ENCODE peak calls at places on chromosomes 16 and 17, in eight cellular contexts. K is pancreas, W is neural crest cell, M is nephron progenitor cell, T is progenitor cell of endocrine pancreas, D is GM12878, A is neural progenitor cell, E is suprapubic skin. B is an unnamed sample.

GRCh38 chr17:29251969-29252866 is 5.6 kb downstream of the CRYBA1 start:
- DNase-seq in K (no peak), W (no peak), M (no peak), T (no peak), D (no peak), A (peak), E (no peak), B (no peak)

GRCh38 chr16:85309656-85310587 is 197.7 kb upstream of the CIBAR2 start:
- DNase-seq in K (peak), W (peak), M (peak), T (no peak), D (no peak), A (peak), E (no peak), B (peak)

GRCh38 chr17:34762078-34762477 is 182.7 kb downstream of the TMEM132E start:
- DNase-seq in K (no peak), W (no peak), M (no peak), T (no peak), D (no peak), A (no peak), E (no peak), B (no peak)

GRCh38 chr17:62910277-62910676 is 55.8 kb upstream of the TANC2 start:
- DNase-seq in K (no peak), W (no peak), M (no peak), T (no peak), D (no peak), A (peak), E (no peak), B (no peak)

GRCh38 chr17:81300586-81301155 is 5.6 kb upstream of the SLC38A10 start:
- DNase-seq in K (no peak), W (no peak), M (no peak), T (no peak), D (no peak), A (no peak), E (no peak), B (no peak)

GRCh38 chr16:67241008-67241900 is 6.0 kb downstream of the FHOD1 start:
- DNase-seq in K (peak), W (no peak), M (no peak), T (no peak), D (no peak), A (no peak), E (no peak), B (no peak)

GRCh38 chr16:57303021-57303909 is 18.8 kb upstream of the PLLP start:
- DNase-seq in K (no peak), W (no peak), M (no peak), T (no peak), D (no peak), A (no peak), E (no peak), B (no peak)

GRCh38 chr17:64095144-64095882 is 34.6 kb downstream of the ERN1 start:
- DNase-seq in K (peak), W (no peak), M (no peak), T (no peak), D (no peak), A (no peak), E (no peak), B (no peak)

GRCh38 chr17:65664296-65664695 is 102.8 kb upstream of the AXIN2 start:
- DNase-seq in K (no peak), W (no peak), M (no peak), T (no peak), D (no peak), A (no peak), E (no peak), B (no peak)

GRCh38 chr16:75244225-75244792 is 7.1 kb downstream of the BCAR1 start:
- DNase-seq in K (no peak), W (no peak), M (no peak), T (no peak), D (no peak), A (no peak), E (peak), B (no peak)

GRCh38 chr17:15493031-15493750 is 25.8 kb upstream of the CDRT4 start:
- DNase-seq in K (no peak), W (no peak), M (no peak), T (no peak), D (no peak), A (peak), E (no peak), B (no peak)

GRCh38 chr16:49407873-49408565 is 34.4 kb downstream of the C16orf78 start:
- DNase-seq in K (peak), W (peak), M (peak), T (peak), D (peak), A (peak), E (peak), B (peak)

GRCh38 chr16:22789281-22789945 is 24.5 kb upstream of the HS3ST2 start:
- DNase-seq in K (no peak), W (no peak), M (no peak), T (no peak), D (no peak), A (no peak), E (no peak), B (no peak)

GRCh38 chr16:89422527-89422904 is 67.8 kb downstream of the ANKRD11 start:
- DNase-seq in K (no peak), W (no peak), M (no peak), T (no peak), D (peak), A (no peak), E (no peak), B (peak)

GRCh38 chr17:6756425-6757012 is 673 bp downstream of the XAF1 start:
- DNase-seq in K (no peak), W (no peak), M (no peak), T (no peak), D (no peak), A (no peak), E (no peak), B (no peak)

GRCh38 chr16:10081201-10081940 is 100.9 kb downstream of the GRIN2A start:
- DNase-seq in K (no peak), W (no peak), M (no peak), T (no peak), D (no peak), A (peak), E (no peak), B (no peak)

GRCh38 chr16:10080031-10080772 is 102.0 kb downstream of the GRIN2A start:
- DNase-seq in K (peak), W (no peak), M (no peak), T (peak), D (no peak), A (no peak), E (no peak), B (no peak)

GRCh38 chr16:10076037-10076436 is 106.2 kb downstream of the GRIN2A start:
- DNase-seq in K (no peak), W (no peak), M (no peak), T (no peak), D (no peak), A (no peak), E (no peak), B (no peak)

GRCh38 chr16:10077861-10078260 is 104.4 kb downstream of the GRIN2A start:
- DNase-seq in K (no peak), W (no peak), M (no peak), T (no peak), D (no peak), A (no peak), E (no peak), B (no peak)

GRCh38 chr16:10078541-10078949 is 103.7 kb downstream of the GRIN2A start:
- DNase-seq in K (no peak), W (peak), M (peak), T (no peak), D (no peak), A (peak), E (no peak), B (no peak)
- TF ChIP-seq CTCF in K (no peak), W (no peak), M (no peak), T (peak), D (no peak), A (peak), E (no peak), B (no peak)

DNA sequence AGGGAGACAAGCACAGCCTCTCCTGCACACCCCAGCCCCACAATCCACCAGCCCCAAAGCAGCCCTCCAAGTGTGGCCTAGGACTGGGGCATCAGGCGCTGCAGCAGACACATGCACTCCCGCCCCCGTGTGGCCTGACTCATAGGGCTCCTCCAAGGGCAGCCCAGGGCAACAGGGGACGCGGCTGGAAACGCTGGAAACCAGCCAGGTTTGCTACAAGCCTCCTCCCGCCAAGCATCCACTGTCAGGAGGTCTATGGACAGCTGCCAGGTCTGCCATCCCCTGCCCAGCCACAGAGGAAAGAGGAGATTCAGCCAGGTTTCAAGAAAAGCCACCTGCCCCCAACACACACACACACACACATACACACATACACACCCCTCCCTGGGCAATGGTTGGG is 25.8 kb downstream of the SRCIN1 start:
- DNase-seq in K (no peak), W (no peak), M (peak), T (no peak), D (no peak), A (peak), E (no peak), B (no peak)
- TF ChIP-seq CTCF in K (no peak), W (peak), M (no peak), T (peak), D (peak), A (peak), E (no peak), B (no peak)

GRCh38 chr17:53017227-53017626 is 805.5 kb upstream of the KIF2B start:
- DNase-seq in K (no peak), W (no peak), M (no peak), T (no peak), D (no peak), A (no peak), E (no peak), B (no peak)
- TF ChIP-seq CTCF in K (no peak), W (no peak), M (no peak), T (no peak), D (no peak), A (no peak), E (no peak), B (no peak)

DNA sequence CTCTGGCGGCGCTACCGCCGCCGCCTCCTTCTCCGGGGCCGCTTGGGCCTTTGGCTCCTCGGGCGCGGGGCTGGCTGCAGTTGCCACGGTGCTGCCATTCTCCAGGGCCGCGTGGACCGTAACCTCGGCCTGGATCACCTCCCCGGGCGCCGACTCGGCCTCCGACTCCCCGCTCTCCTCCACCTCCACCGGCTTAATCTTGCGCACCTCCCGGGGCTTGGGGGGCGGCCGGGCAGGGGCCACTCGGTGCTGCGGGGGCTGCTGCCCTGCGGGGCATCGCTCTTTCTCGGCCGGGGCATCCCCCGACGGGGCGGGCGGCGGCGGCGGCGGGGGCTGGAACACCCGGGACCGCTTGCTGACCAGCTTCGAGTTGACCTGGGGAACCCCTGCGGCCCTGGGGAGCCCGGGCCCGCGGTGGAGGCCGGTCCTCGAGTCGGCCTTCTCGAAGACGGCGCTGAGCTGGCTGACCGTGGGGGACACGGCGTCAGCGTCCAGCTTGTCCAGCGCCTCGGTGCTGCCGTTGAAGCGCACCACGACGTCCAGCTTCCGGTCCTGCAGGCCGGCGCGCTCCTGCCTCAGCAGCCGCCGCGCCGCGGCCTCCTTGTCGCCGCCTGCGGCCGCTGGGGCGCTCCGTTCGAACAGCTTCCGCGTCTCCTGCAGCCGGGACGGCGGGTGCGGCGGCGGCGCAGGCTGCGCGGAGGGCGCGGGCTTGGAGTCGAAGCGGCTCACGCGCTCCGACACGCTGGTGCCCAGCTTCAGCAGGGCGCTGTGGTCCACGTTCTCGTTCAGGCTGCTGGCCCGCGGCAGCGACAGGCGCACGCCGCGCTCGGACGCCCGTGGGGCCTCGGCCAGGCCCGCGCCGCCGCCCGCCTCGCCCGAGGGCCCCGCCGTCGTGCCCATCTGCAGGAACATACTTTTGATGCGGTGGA is 788 bp downstream of the PPP1R9B start:
- DNase-seq in K (peak), W (peak), M (peak), T (peak), D (no peak), A (peak), E (no peak), B (peak)
- TF ChIP-seq CTCF in K (no peak), W (peak), M (no peak), T (no peak), D (peak), A (peak), E (peak), B (no peak)

GRCh38 chr17:74566132-74566753 is 1.1 kb downstream of the CD300H start:
- DNase-seq in K (no peak), W (peak), M (peak), T (no peak), D (no peak), A (peak), E (no peak), B (no peak)
- TF ChIP-seq CTCF in K (peak), W (peak), M (peak), T (peak), D (peak), A (peak), E (peak), B (peak)

DNA sequence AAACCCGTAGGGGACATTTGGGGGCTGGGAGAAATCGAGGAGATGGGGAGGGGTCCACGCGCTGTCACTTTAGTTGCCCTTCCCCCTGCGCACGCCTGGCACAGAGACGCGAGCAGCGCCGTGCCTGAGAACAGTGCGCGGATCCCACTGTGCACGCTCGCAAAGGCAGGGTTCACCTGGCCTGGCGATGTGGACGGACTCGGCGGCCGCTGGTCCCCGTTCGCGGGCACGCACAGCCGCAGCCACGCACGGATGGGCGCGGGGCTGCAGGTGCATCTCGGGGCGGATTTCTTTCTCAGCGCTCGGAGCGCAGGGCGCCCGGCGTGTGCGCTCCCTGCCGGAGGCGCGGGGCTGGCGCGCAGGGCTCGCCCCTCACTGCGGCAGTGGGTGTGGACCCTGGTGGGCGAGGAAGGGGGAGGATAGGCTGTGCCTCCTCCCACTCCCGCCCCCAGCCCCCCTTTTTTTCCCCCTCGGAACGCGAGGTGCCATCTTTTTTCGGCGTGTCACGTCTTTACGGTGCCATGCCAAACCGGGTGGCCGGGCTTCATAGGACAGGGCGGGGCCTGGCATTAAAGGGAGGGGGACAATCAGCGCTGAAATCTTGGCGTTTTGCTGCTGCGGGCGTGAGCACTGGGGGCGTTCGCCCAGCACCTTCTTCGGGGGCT is 1.1 kb downstream of the MAPT start:
- DNase-seq in K (peak), W (peak), M (peak), T (peak), D (no peak), A (peak), E (peak), B (no peak)
- TF ChIP-seq CTCF in K (no peak), W (peak), M (no peak), T (no peak), D (no peak), A (peak), E (no peak), B (no peak)

DNA sequence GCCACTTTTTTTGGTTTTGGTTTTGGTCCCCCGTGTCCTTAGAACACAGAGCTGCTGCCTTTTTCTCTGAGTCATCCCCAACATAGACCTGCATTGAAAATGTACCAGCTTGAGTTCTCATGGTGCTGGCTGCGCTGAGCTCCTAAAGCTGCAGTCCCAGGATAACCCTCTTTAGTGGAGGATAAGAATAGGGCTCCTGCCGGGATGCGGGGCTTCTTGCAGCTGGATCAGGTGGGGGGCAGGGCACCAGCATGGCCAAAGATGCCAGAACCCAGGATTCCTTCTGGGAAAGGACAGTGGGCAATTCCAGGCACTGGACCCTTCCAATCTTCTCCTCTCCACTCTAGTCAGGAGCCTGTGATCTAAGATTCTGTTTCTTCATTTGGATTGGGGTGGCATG is 8.3 kb upstream of the CLUH start:
- DNase-seq in K (no peak), W (no peak), M (no peak), T (no peak), D (no peak), A (peak), E (no peak), B (no peak)
- TF ChIP-seq CTCF in K (no peak), W (no peak), M (no peak), T (no peak), D (no peak), A (no peak), E (no peak), B (no peak)

GRCh38 chr17:20010886-20011402 is 1.8 kb downstream of the SPECC1 start:
- DNase-seq in K (no peak), W (no peak), M (no peak), T (no peak), D (no peak), A (no peak), E (no peak), B (no peak)

GRCh38 chr17:20009052-20009301 is 182 bp upstream of the SPECC1 start:
- DNase-seq in K (peak), W (no peak), M (no peak), T (no peak), D (no peak), A (no peak), E (no peak), B (no peak)

GRCh38 chr17:20008242-20009051 is 712 bp upstream of the SPECC1 start:
- DNase-seq in K (peak), W (no peak), M (peak), T (no peak), D (no peak), A (peak), E (no peak), B (no peak)

GRCh38 chr17:20009302-20010098 is at the start of gene SPECC1:
- DNase-seq in K (peak), W (peak), M (peak), T (peak), D (no peak), A (peak), E (peak), B (peak)

DNA sequence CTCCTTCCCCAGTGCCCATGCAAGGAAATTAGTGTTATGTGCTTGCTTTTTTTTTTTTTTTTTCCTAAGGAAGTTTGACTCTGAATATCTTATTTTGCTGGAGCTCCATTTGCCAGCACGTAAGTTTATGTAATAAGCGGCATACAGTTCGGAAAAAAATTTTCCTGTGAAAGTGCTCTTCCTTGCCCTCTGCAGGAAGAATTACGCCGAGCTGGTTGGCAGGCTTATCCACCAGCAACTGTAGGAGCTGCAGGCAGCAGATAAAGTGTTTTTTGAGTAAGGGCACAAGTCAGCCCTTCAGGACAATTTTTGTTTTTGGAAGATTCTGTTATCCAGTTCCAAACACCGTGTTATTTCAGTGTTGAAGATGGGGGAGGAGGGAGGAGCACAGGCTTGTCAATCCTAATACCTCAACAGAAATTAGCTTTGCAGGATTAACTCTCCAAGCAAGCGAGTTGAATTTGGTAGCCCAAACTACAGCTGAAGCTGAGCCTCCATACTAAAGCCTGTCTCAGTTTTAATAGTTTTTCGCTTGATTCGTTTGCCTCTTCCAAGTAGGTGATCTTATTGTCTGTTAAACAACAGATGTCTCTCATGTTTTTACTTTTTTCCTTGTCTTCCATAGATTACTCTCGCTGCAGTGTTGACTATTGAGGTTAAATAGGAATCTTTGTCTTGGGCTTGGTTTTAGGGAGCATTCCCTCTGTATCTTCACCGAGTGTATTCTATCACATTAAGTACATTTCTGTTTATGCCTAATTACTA is 1.1 kb downstream of the SPECC1 start:
- DNase-seq in K (peak), W (peak), M (no peak), T (no peak), D (no peak), A (peak), E (no peak), B (no peak)
- TF ChIP-seq CTCF in K (peak), W (peak), M (no peak), T (peak), D (peak), A (peak), E (no peak), B (no peak)

DNA sequence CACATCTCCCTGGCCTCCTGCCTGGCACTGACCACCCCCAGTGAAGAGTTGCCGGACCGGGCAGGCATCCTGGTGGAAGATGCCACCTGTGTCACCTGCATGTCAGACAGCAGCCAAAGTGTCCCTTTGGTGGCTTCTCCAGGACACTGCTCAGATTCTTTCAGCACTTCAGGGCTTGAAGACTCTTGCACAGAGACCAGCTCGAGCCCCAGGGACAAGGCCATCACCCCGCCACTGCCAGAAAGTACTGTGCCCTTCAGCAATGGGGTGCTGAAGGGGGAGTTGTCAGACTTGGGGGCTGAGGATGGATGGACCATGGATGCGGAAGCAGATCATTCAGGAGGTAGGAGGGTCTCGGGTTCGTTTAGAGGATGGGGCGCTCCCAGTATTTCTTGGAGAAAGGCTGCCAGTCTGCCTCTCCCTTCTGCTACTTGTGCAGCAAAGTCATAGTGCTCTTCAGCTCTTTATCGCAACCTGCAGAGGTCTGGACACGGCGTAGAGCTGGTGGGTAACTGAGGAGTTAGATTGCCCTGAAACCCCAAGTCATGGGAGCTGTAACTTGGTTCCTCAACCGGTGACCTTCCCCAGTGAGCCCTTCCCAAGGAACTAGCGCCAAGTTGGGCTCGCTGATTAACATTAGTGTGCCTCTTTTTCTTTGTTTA is 21.9 kb downstream of the AKAP1 start:
- DNase-seq in K (no peak), W (no peak), M (no peak), T (no peak), D (no peak), A (no peak), E (no peak), B (no peak)
- TF ChIP-seq CTCF in K (no peak), W (no peak), M (no peak), T (peak), D (no peak), A (no peak), E (no peak), B (no peak)

B was measured in natural killer cell.